ENCODE peak calls at places on chromosomes 4 and X, in six cellular contexts. C, M, K, G, U and O are unnamed samples.

GRCh38 chr4:88446124-88446523 is 10.8 kb upstream of the HERC5 start:
- DNase-seq in C (no peak), M (no peak), K (no peak), G (no peak), U (no peak), O (no peak)

GRCh38 chr4:181520790-181521189 is 722.4 kb upstream of the TENM3 start:
- DNase-seq in C (no peak), M (no peak), K (no peak), G (no peak), U (no peak), O (no peak)

GRCh38 chrX:19882066-19882775 is 5.2 kb downstream of the SH3KBP1 start:
- DNase-seq in C (no peak), M (no peak), K (no peak), G (no peak), U (no peak), O (no peak)

GRCh38 chr4:158006973-158007372 is 165.9 kb downstream of the GASK1B start:
- DNase-seq in C (no peak), M (no peak), K (no peak), G (no peak), U (no peak), O (no peak)

GRCh38 chr4:110198472-110199419 is at the start of gene ELOVL6:
- DNase-seq in C (peak), M (no peak), K (peak), G (peak), U (peak), O (peak)

GRCh38 chr4:172147702-172148101 is 334.5 kb downstream of the GALNTL6 start:
- DNase-seq in C (no peak), M (no peak), K (no peak), G (no peak), U (no peak), O (no peak)

GRCh38 chrX:51496501-51497291 is at the start of gene NUDT11:
- DNase-seq in C (no peak), M (no peak), K (no peak), G (peak), U (peak), O (no peak)

GRCh38 chr4:129043523-129043922 is 49.8 kb downstream of the SCLT1 start:
- DNase-seq in C (no peak), M (no peak), K (peak), G (no peak), U (no peak), O (no peak)

GRCh38 chr4:116838609-116839008 is 246.8 kb downstream of the TRAM1L1 start:
- DNase-seq in C (no peak), M (no peak), K (no peak), G (no peak), U (no peak), O (no peak)

GRCh38 chr4:99461623-99462401 is 26.7 kb upstream of the ADH7 start:
- DNase-seq in C (no peak), M (no peak), K (no peak), G (no peak), U (no peak), O (no peak)

GRCh38 chrX:46324166-46324565 is 221.1 kb downstream of the ZNF674 start:
- DNase-seq in C (no peak), M (no peak), K (no peak), G (no peak), U (no peak), O (no peak)

GRCh38 chr4:48780867-48781219 is 764 bp upstream of the FRYL start:
- DNase-seq in C (no peak), M (no peak), K (peak), G (no peak), U (no peak), O (no peak)

GRCh38 chrX:110003167-110004156 is 548 bp downstream of the TMEM164 start:
- DNase-seq in C (no peak), M (no peak), K (no peak), G (peak), U (no peak), O (peak)

GRCh38 chrX:1444896-1445480 is 7.7 kb downstream of the ASMTL start:
- DNase-seq in C (no peak), M (no peak), K (no peak), G (no peak), U (no peak), O (no peak)

GRCh38 chr4:52173470-52174055 is 122.5 kb downstream of the SPATA18 start:
- DNase-seq in C (no peak), M (no peak), K (no peak), G (no peak), U (no peak), O (no peak)

GRCh38 chr4:176953021-176953420 is 160.3 kb upstream of the VEGFC start:
- DNase-seq in C (no peak), M (no peak), K (no peak), G (no peak), U (no peak), O (no peak)

GRCh38 chr4:152052431-152053057 is 291.7 kb upstream of the GATB start:
- DNase-seq in C (no peak), M (no peak), K (no peak), G (no peak), U (no peak), O (no peak)

GRCh38 chr4:48499551-48500066 is 9.6 kb downstream of the ZAR1 start:
- DNase-seq in C (peak), M (no peak), K (no peak), G (no peak), U (no peak), O (no peak)

GRCh38 chr4:163132469-163133222 is 34.0 kb downstream of the NAF1 start:
- DNase-seq in C (no peak), M (no peak), K (no peak), G (no peak), U (no peak), O (no peak)
- TF ChIP-seq POLR2AphosphoS5 in C (no peak), M (no peak), K (no peak), G (no peak), U (no peak), O (no peak)

GRCh38 chr4:111666826-111667360 is 478.4 kb upstream of the FAM241A start:
- DNase-seq in C (no peak), M (no peak), K (no peak), G (no peak), U (no peak), O (no peak)
- TF ChIP-seq POLR2A in C (no peak), M (no peak), K (no peak), G (no peak), U (no peak), O (no peak)

DNA sequence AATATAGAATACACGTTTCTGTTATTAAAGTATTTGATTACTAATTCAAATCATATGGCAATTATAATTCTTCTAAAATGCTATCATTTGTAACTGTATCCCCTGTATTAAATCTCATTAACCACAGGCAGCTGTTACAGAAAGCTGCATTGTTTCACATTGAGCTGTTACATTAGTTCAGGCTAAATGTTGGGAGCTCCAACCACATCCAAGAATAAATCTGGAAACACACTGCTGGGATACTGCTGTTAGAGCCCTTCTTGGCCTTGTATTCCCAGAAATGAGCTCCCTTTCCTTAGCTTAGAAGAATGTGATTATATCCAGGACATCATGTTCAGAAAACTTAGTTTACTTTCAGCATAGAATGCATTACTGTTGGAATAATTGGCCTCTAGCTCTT is 48.2 kb downstream of the GUCY1B1 start:
- DNase-seq in C (no peak), M (no peak), K (no peak), G (no peak), U (no peak), O (no peak)
- TF ChIP-seq TAF1 in C (no peak), M (no peak), K (no peak), G (no peak), U (no peak), O (no peak)

GRCh38 chr4:101256222-101256621 is 91.1 kb downstream of the PPP3CA start:
- DNase-seq in C (no peak), M (no peak), K (peak), G (no peak), U (no peak), O (no peak)
- TF ChIP-seq POLR2AphosphoS5 in C (no peak), M (no peak), K (no peak), G (no peak), U (no peak), O (no peak)

DNA sequence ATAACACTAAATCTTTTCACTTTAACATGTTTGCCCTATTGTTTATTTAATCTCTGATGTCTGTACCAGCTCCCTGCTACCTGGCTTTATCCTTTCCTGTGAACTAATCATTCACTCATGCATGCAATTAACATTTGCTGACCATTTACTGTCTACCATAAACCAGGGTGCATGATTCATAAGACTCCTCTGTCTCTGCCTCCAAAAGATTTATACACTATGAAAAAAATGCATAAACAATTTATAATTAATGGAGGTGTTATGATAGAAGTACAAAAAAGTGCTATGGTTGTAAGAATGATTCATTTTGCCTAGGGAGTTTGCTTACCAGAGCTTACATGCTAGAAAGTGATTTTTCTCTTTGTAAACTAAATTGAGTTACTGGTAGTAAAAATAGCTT is 24.4 kb upstream of the CPEB2 start:
- DNase-seq in C (no peak), M (no peak), K (no peak), G (no peak), U (no peak), O (no peak)
- TF ChIP-seq POLR2A in C (no peak), M (no peak), K (no peak), G (no peak), U (no peak), O (no peak)

GRCh38 chr4:155342142-155342541 is 34.6 kb downstream of the MAP9 start:
- DNase-seq in C (no peak), M (no peak), K (no peak), G (no peak), U (no peak), O (no peak)
- TF ChIP-seq TAF1 in C (no peak), M (no peak), K (no peak), G (no peak), U (no peak), O (no peak)

GRCh38 chr4:73606465-73606974 is 13.7 kb downstream of the RASSF6 start:
- DNase-seq in C (peak), M (no peak), K (no peak), G (no peak), U (no peak), O (no peak)
- TF ChIP-seq POLR2AphosphoS5 in C (no peak), M (no peak), K (no peak), G (no peak), U (no peak), O (no peak)

GRCh38 chr4:139458543-139458942 is 4.6 kb downstream of the RAB33B start:
- DNase-seq in C (no peak), M (no peak), K (no peak), G (no peak), U (no peak), O (no peak)
- TF ChIP-seq POLR2A in C (no peak), M (no peak), K (no peak), G (no peak), U (no peak), O (no peak)

DNA sequence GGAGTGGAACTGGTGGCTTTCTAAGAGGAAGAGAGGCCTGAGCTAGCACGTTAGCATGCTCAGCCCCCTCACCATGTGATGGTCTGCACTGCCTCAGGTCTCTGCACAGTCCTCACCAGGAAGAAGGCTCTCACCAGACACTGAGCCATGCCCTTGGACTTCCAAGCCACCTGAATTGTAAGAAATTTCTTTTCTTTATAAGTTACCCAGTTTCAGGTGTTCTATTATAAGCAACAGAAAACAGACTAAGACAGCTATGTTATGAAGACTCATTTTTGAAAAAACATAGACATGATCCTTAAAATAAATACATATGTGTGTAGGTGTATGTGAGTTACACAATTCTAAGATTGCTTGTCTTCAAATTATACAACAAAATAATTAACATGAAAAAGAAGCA is 74.7 kb downstream of the CEP44 start:
- DNase-seq in C (no peak), M (no peak), K (no peak), G (no peak), U (no peak), O (no peak)
- TF ChIP-seq TAF1 in C (no peak), M (no peak), K (no peak), G (no peak), U (no peak), O (no peak)

GRCh38 chrX:43654431-43655150 is 1.5 kb upstream of the MAOA start:
- DNase-seq in C (peak), M (peak), K (peak), G (peak), U (peak), O (peak)
- TF ChIP-seq POLR2AphosphoS5 in C (no peak), M (no peak), K (peak), G (no peak), U (no peak), O (no peak)